ENCODE peak calls at places on chromosomes 1 and 21, in nine cellular contexts. One of them, this sample, is unnamed.
A peak's percentile ranks its signal among the peaks of the same experiment; 100 is the strongest.

GRCh38 chr1:41319803-41320711 is 41.2 kb upstream of the FOXO6 start:
- DNase-seq in stimulated activated CD4-positive, alpha-beta T cell treated with anti-CD3 and anti-CD28 coated beads, TNF-alpha, amount 100 ng/mL, for 4 hours: no peak
- DNase-seq in brain microvascular endothelial cell: no peak
- DNase-seq in dermis microvascular lymphatic vessel endothelial cell: no peak
- DNase-seq in lung: no peak
- DNase-seq in activated CD4-positive, alpha-beta T cell treated with anti-CD3 and anti-CD28 coated beads for 1 hour: no peak
- DNase-seq in dorsolateral prefrontal cortex: no peak
- DNase-seq in HTR-8/SVneo: no peak
- DNase-seq in hippocampal formation: no peak
- DNase-seq in this sample: no peak

GRCh38 chr1:240701412-240701811 is 89.5 kb upstream of the GREM2 start:
- DNase-seq in activated CD4-positive, alpha-beta T cell treated with anti-CD3 and anti-CD28 coated beads for 1 hour: no peak
- DNase-seq in brain microvascular endothelial cell: peak; percentile 53
- DNase-seq in dermis microvascular lymphatic vessel endothelial cell: no peak
- DNase-seq in stimulated activated CD4-positive, alpha-beta T cell treated with anti-CD3 and anti-CD28 coated beads, TNF-alpha, amount 100 ng/mL, for 4 hours: no peak
- DNase-seq in lung: no peak
- DNase-seq in dorsolateral prefrontal cortex: no peak
- DNase-seq in hippocampal formation: no peak
- DNase-seq in HTR-8/SVneo: peak; percentile 81
- DNase-seq in this sample: peak; percentile 74

GRCh38 chr1:5522605-5523145 is 469.6 kb downstream of the NPHP4 start:
- DNase-seq in dermis microvascular lymphatic vessel endothelial cell: no peak
- DNase-seq in lung: no peak
- DNase-seq in dorsolateral prefrontal cortex: no peak
- DNase-seq in HTR-8/SVneo: no peak
- DNase-seq in brain microvascular endothelial cell: no peak
- DNase-seq in activated CD4-positive, alpha-beta T cell treated with anti-CD3 and anti-CD28 coated beads for 1 hour: no peak
- DNase-seq in stimulated activated CD4-positive, alpha-beta T cell treated with anti-CD3 and anti-CD28 coated beads, TNF-alpha, amount 100 ng/mL, for 4 hours: no peak
- DNase-seq in hippocampal formation: no peak
- DNase-seq in this sample: no peak

GRCh38 chr1:210586785-210587184 is 258.1 kb downstream of the HHAT start:
- DNase-seq in lung: no peak
- DNase-seq in dorsolateral prefrontal cortex: peak; percentile 75
- DNase-seq in activated CD4-positive, alpha-beta T cell treated with anti-CD3 and anti-CD28 coated beads for 1 hour: no peak
- DNase-seq in dermis microvascular lymphatic vessel endothelial cell: no peak
- DNase-seq in brain microvascular endothelial cell: no peak
- DNase-seq in hippocampal formation: peak; percentile 69
- DNase-seq in HTR-8/SVneo: no peak
- DNase-seq in stimulated activated CD4-positive, alpha-beta T cell treated with anti-CD3 and anti-CD28 coated beads, TNF-alpha, amount 100 ng/mL, for 4 hours: no peak
- DNase-seq in this sample: no peak

GRCh38 chr1:93675272-93675671 is 6.4 kb downstream of the BCAR3 start:
- DNase-seq in hippocampal formation: no peak
- DNase-seq in stimulated activated CD4-positive, alpha-beta T cell treated with anti-CD3 and anti-CD28 coated beads, TNF-alpha, amount 100 ng/mL, for 4 hours: no peak
- DNase-seq in dorsolateral prefrontal cortex: no peak
- DNase-seq in HTR-8/SVneo: no peak
- DNase-seq in dermis microvascular lymphatic vessel endothelial cell: no peak
- DNase-seq in activated CD4-positive, alpha-beta T cell treated with anti-CD3 and anti-CD28 coated beads for 1 hour: no peak
- DNase-seq in brain microvascular endothelial cell: no peak
- DNase-seq in lung: no peak
- DNase-seq in this sample: no peak

GRCh38 chr1:242754061-242754648 is 229.7 kb upstream of the PLD5 start:
- DNase-seq in lung: no peak
- DNase-seq in activated CD4-positive, alpha-beta T cell treated with anti-CD3 and anti-CD28 coated beads for 1 hour: no peak
- DNase-seq in HTR-8/SVneo: no peak
- DNase-seq in dermis microvascular lymphatic vessel endothelial cell: no peak
- DNase-seq in brain microvascular endothelial cell: no peak
- DNase-seq in hippocampal formation: no peak
- DNase-seq in dorsolateral prefrontal cortex: no peak
- DNase-seq in stimulated activated CD4-positive, alpha-beta T cell treated with anti-CD3 and anti-CD28 coated beads, TNF-alpha, amount 100 ng/mL, for 4 hours: no peak
- DNase-seq in this sample: no peak

GRCh38 chr1:32900956-32901822 is at the start of gene TMEM54:
- DNase-seq in brain microvascular endothelial cell: no peak
- DNase-seq in dermis microvascular lymphatic vessel endothelial cell: peak; percentile 39
- DNase-seq in stimulated activated CD4-positive, alpha-beta T cell treated with anti-CD3 and anti-CD28 coated beads, TNF-alpha, amount 100 ng/mL, for 4 hours: no peak
- DNase-seq in hippocampal formation: no peak
- DNase-seq in dorsolateral prefrontal cortex: peak; percentile 26
- DNase-seq in lung: no peak
- DNase-seq in HTR-8/SVneo: no peak
- DNase-seq in activated CD4-positive, alpha-beta T cell treated with anti-CD3 and anti-CD28 coated beads for 1 hour: no peak
- DNase-seq in this sample: no peak

GRCh38 chr1:53127546-53127945 is 14.9 kb downstream of the SLC1A7 start:
- DNase-seq in lung: no peak
- DNase-seq in dorsolateral prefrontal cortex: no peak
- DNase-seq in dermis microvascular lymphatic vessel endothelial cell: no peak
- DNase-seq in brain microvascular endothelial cell: no peak
- DNase-seq in activated CD4-positive, alpha-beta T cell treated with anti-CD3 and anti-CD28 coated beads for 1 hour: no peak
- DNase-seq in stimulated activated CD4-positive, alpha-beta T cell treated with anti-CD3 and anti-CD28 coated beads, TNF-alpha, amount 100 ng/mL, for 4 hours: no peak
- DNase-seq in HTR-8/SVneo: no peak
- DNase-seq in hippocampal formation: no peak
- DNase-seq in this sample: no peak

GRCh38 chr1:8077602-8078001 is 51.5 kb upstream of the ERRFI1 start:
- DNase-seq in activated CD4-positive, alpha-beta T cell treated with anti-CD3 and anti-CD28 coated beads for 1 hour: no peak
- DNase-seq in dorsolateral prefrontal cortex: no peak
- DNase-seq in lung: no peak
- DNase-seq in stimulated activated CD4-positive, alpha-beta T cell treated with anti-CD3 and anti-CD28 coated beads, TNF-alpha, amount 100 ng/mL, for 4 hours: no peak
- DNase-seq in brain microvascular endothelial cell: no peak
- DNase-seq in hippocampal formation: no peak
- DNase-seq in dermis microvascular lymphatic vessel endothelial cell: no peak
- DNase-seq in HTR-8/SVneo: no peak
- DNase-seq in this sample: no peak

GRCh38 chr1:38578444-38578951 is 281.1 kb downstream of the RRAGC start:
- DNase-seq in stimulated activated CD4-positive, alpha-beta T cell treated with anti-CD3 and anti-CD28 coated beads, TNF-alpha, amount 100 ng/mL, for 4 hours: no peak
- DNase-seq in lung: peak; percentile 62
- DNase-seq in dorsolateral prefrontal cortex: no peak
- DNase-seq in hippocampal formation: no peak
- DNase-seq in brain microvascular endothelial cell: no peak
- DNase-seq in dermis microvascular lymphatic vessel endothelial cell: no peak
- DNase-seq in HTR-8/SVneo: no peak
- DNase-seq in activated CD4-positive, alpha-beta T cell treated with anti-CD3 and anti-CD28 coated beads for 1 hour: no peak
- DNase-seq in this sample: no peak

GRCh38 chr1:203286161-203286984 is 18.9 kb upstream of the BTG2 start:
- DNase-seq in dermis microvascular lymphatic vessel endothelial cell: no peak
- DNase-seq in activated CD4-positive, alpha-beta T cell treated with anti-CD3 and anti-CD28 coated beads for 1 hour: no peak
- DNase-seq in stimulated activated CD4-positive, alpha-beta T cell treated with anti-CD3 and anti-CD28 coated beads, TNF-alpha, amount 100 ng/mL, for 4 hours: no peak
- DNase-seq in hippocampal formation: peak; percentile 91
- DNase-seq in lung: no peak
- DNase-seq in brain microvascular endothelial cell: no peak
- DNase-seq in dorsolateral prefrontal cortex: peak; percentile 78
- DNase-seq in HTR-8/SVneo: no peak
- DNase-seq in this sample: no peak

GRCh38 chr1:147676306-147677085 is 6.2 kb upstream of the ACP6 start:
- DNase-seq in HTR-8/SVneo: no peak
- DNase-seq in lung: no peak
- DNase-seq in dorsolateral prefrontal cortex: no peak
- DNase-seq in stimulated activated CD4-positive, alpha-beta T cell treated with anti-CD3 and anti-CD28 coated beads, TNF-alpha, amount 100 ng/mL, for 4 hours: no peak
- DNase-seq in activated CD4-positive, alpha-beta T cell treated with anti-CD3 and anti-CD28 coated beads for 1 hour: no peak
- DNase-seq in dermis microvascular lymphatic vessel endothelial cell: peak; percentile 7
- DNase-seq in brain microvascular endothelial cell: peak; percentile 82
- DNase-seq in hippocampal formation: no peak
- DNase-seq in this sample: no peak

GRCh38 chr1:153465728-153466625 is 5.5 kb upstream of the S100A7 start:
- DNase-seq in brain microvascular endothelial cell: peak; percentile 7
- DNase-seq in activated CD4-positive, alpha-beta T cell treated with anti-CD3 and anti-CD28 coated beads for 1 hour: peak; percentile 37
- DNase-seq in hippocampal formation: no peak
- DNase-seq in stimulated activated CD4-positive, alpha-beta T cell treated with anti-CD3 and anti-CD28 coated beads, TNF-alpha, amount 100 ng/mL, for 4 hours: peak; percentile 44
- DNase-seq in dorsolateral prefrontal cortex: no peak
- DNase-seq in lung: peak; percentile 54
- DNase-seq in HTR-8/SVneo: peak; percentile 40
- DNase-seq in dermis microvascular lymphatic vessel endothelial cell: peak; percentile 21
- DNase-seq in this sample: no peak

GRCh38 chr1:11806307-11806936 is 431 bp downstream of the CLCN6 start:
- DNase-seq in hippocampal formation: peak; percentile 54
- DNase-seq in dermis microvascular lymphatic vessel endothelial cell: peak; percentile 35
- DNase-seq in brain microvascular endothelial cell: peak; percentile 27
- DNase-seq in stimulated activated CD4-positive, alpha-beta T cell treated with anti-CD3 and anti-CD28 coated beads, TNF-alpha, amount 100 ng/mL, for 4 hours: no peak
- DNase-seq in lung: no peak
- DNase-seq in HTR-8/SVneo: peak; percentile 49
- DNase-seq in dorsolateral prefrontal cortex: no peak
- DNase-seq in activated CD4-positive, alpha-beta T cell treated with anti-CD3 and anti-CD28 coated beads for 1 hour: no peak
- DNase-seq in this sample: no peak

GRCh38 chr1:172670316-172670715 is 11.4 kb downstream of the FASLG start:
- DNase-seq in hippocampal formation: no peak
- DNase-seq in lung: no peak
- DNase-seq in activated CD4-positive, alpha-beta T cell treated with anti-CD3 and anti-CD28 coated beads for 1 hour: no peak
- DNase-seq in dorsolateral prefrontal cortex: no peak
- DNase-seq in HTR-8/SVneo: no peak
- DNase-seq in dermis microvascular lymphatic vessel endothelial cell: no peak
- DNase-seq in stimulated activated CD4-positive, alpha-beta T cell treated with anti-CD3 and anti-CD28 coated beads, TNF-alpha, amount 100 ng/mL, for 4 hours: no peak
- DNase-seq in brain microvascular endothelial cell: no peak
- DNase-seq in this sample: no peak

GRCh38 chr1:206687251-206687914 is 2.7 kb downstream of the MAPKAPK2 start:
- DNase-seq in activated CD4-positive, alpha-beta T cell treated with anti-CD3 and anti-CD28 coated beads for 1 hour: no peak
- DNase-seq in dermis microvascular lymphatic vessel endothelial cell: no peak
- DNase-seq in HTR-8/SVneo: no peak
- DNase-seq in dorsolateral prefrontal cortex: no peak
- DNase-seq in stimulated activated CD4-positive, alpha-beta T cell treated with anti-CD3 and anti-CD28 coated beads, TNF-alpha, amount 100 ng/mL, for 4 hours: no peak
- DNase-seq in lung: no peak
- DNase-seq in hippocampal formation: no peak
- DNase-seq in brain microvascular endothelial cell: no peak
- DNase-seq in this sample: no peak

GRCh38 chr1:42434340-42434739 is 21.5 kb downstream of the ZMYND12 start:
- DNase-seq in hippocampal formation: no peak
- DNase-seq in dermis microvascular lymphatic vessel endothelial cell: no peak
- DNase-seq in stimulated activated CD4-positive, alpha-beta T cell treated with anti-CD3 and anti-CD28 coated beads, TNF-alpha, amount 100 ng/mL, for 4 hours: no peak
- DNase-seq in HTR-8/SVneo: no peak
- DNase-seq in brain microvascular endothelial cell: no peak
- DNase-seq in dorsolateral prefrontal cortex: no peak
- DNase-seq in activated CD4-positive, alpha-beta T cell treated with anti-CD3 and anti-CD28 coated beads for 1 hour: no peak
- DNase-seq in lung: no peak
- DNase-seq in this sample: no peak

GRCh38 chr21:43731891-43732711 is 13.2 kb downstream of the PDXK start:
- DNase-seq in dorsolateral prefrontal cortex: peak; percentile 42
- DNase-seq in lung: no peak
- DNase-seq in hippocampal formation: peak; percentile 31
- DNase-seq in activated CD4-positive, alpha-beta T cell treated with anti-CD3 and anti-CD28 coated beads for 1 hour: no peak
- DNase-seq in dermis microvascular lymphatic vessel endothelial cell: no peak
- DNase-seq in brain microvascular endothelial cell: no peak
- DNase-seq in HTR-8/SVneo: no peak
- DNase-seq in stimulated activated CD4-positive, alpha-beta T cell treated with anti-CD3 and anti-CD28 coated beads, TNF-alpha, amount 100 ng/mL, for 4 hours: no peak
- DNase-seq in this sample: no peak

GRCh38 chr1:177010246-177010825 is 154.2 kb downstream of the ASTN1 start:
- DNase-seq in stimulated activated CD4-positive, alpha-beta T cell treated with anti-CD3 and anti-CD28 coated beads, TNF-alpha, amount 100 ng/mL, for 4 hours: no peak
- DNase-seq in hippocampal formation: no peak
- DNase-seq in activated CD4-positive, alpha-beta T cell treated with anti-CD3 and anti-CD28 coated beads for 1 hour: no peak
- DNase-seq in HTR-8/SVneo: no peak
- DNase-seq in brain microvascular endothelial cell: no peak
- DNase-seq in dermis microvascular lymphatic vessel endothelial cell: no peak
- DNase-seq in dorsolateral prefrontal cortex: no peak
- DNase-seq in lung: no peak
- DNase-seq in this sample: no peak

GRCh38 chr21:38323721-38324591 is 67.2 kb downstream of the KCNJ15 start:
- DNase-seq in brain microvascular endothelial cell: peak; percentile 75
- DNase-seq in dorsolateral prefrontal cortex: no peak
- DNase-seq in HTR-8/SVneo: peak; percentile 48
- DNase-seq in stimulated activated CD4-positive, alpha-beta T cell treated with anti-CD3 and anti-CD28 coated beads, TNF-alpha, amount 100 ng/mL, for 4 hours: no peak
- DNase-seq in hippocampal formation: no peak
- DNase-seq in lung: no peak
- DNase-seq in dermis microvascular lymphatic vessel endothelial cell: peak; percentile 49
- DNase-seq in activated CD4-positive, alpha-beta T cell treated with anti-CD3 and anti-CD28 coated beads for 1 hour: no peak
- DNase-seq in this sample: peak; percentile 96

GRCh38 chr1:71695820-71696219 is 586.5 kb downstream of the NEGR1 start:
- DNase-seq in stimulated activated CD4-positive, alpha-beta T cell treated with anti-CD3 and anti-CD28 coated beads, TNF-alpha, amount 100 ng/mL, for 4 hours: no peak
- DNase-seq in dorsolateral prefrontal cortex: no peak
- DNase-seq in lung: no peak
- DNase-seq in dermis microvascular lymphatic vessel endothelial cell: no peak
- DNase-seq in activated CD4-positive, alpha-beta T cell treated with anti-CD3 and anti-CD28 coated beads for 1 hour: no peak
- DNase-seq in HTR-8/SVneo: no peak
- DNase-seq in hippocampal formation: no peak
- DNase-seq in brain microvascular endothelial cell: no peak
- DNase-seq in this sample: no peak

GRCh38 chr1:225653463-225654276 is 747 bp upstream of the ENAH start:
- DNase-seq in lung: peak; percentile 53
- DNase-seq in stimulated activated CD4-positive, alpha-beta T cell treated with anti-CD3 and anti-CD28 coated beads, TNF-alpha, amount 100 ng/mL, for 4 hours: no peak
- DNase-seq in hippocampal formation: peak; percentile 66
- DNase-seq in dermis microvascular lymphatic vessel endothelial cell: peak; percentile 78
- DNase-seq in dorsolateral prefrontal cortex: peak; percentile 78
- DNase-seq in activated CD4-positive, alpha-beta T cell treated with anti-CD3 and anti-CD28 coated beads for 1 hour: no peak
- DNase-seq in HTR-8/SVneo: peak; percentile 34
- DNase-seq in brain microvascular endothelial cell: peak; percentile 80
- DNase-seq in this sample: no peak

GRCh38 chr1:228749765-228750164 is 14.5 kb downstream of the RHOU start:
- DNase-seq in dorsolateral prefrontal cortex: no peak
- DNase-seq in brain microvascular endothelial cell: no peak
- DNase-seq in lung: no peak
- DNase-seq in HTR-8/SVneo: no peak
- DNase-seq in hippocampal formation: no peak
- DNase-seq in activated CD4-positive, alpha-beta T cell treated with anti-CD3 and anti-CD28 coated beads for 1 hour: no peak
- DNase-seq in stimulated activated CD4-positive, alpha-beta T cell treated with anti-CD3 and anti-CD28 coated beads, TNF-alpha, amount 100 ng/mL, for 4 hours: no peak
- DNase-seq in dermis microvascular lymphatic vessel endothelial cell: no peak
- DNase-seq in this sample: no peak

GRCh38 chr1:77888071-77888428 is 374 bp upstream of the NEXN start:
- DNase-seq in activated CD4-positive, alpha-beta T cell treated with anti-CD3 and anti-CD28 coated beads for 1 hour: no peak
- DNase-seq in stimulated activated CD4-positive, alpha-beta T cell treated with anti-CD3 and anti-CD28 coated beads, TNF-alpha, amount 100 ng/mL, for 4 hours: no peak
- DNase-seq in brain microvascular endothelial cell: peak; percentile 53
- DNase-seq in dorsolateral prefrontal cortex: no peak
- DNase-seq in hippocampal formation: no peak
- DNase-seq in lung: peak; percentile 32
- DNase-seq in dermis microvascular lymphatic vessel endothelial cell: peak; percentile 62
- DNase-seq in HTR-8/SVneo: peak; percentile 32
- DNase-seq in this sample: peak; percentile 21

GRCh38 chr1:22639286-22639685 is 2.9 kb downstream of the C1QA start:
- DNase-seq in brain microvascular endothelial cell: peak; percentile 52
- DNase-seq in HTR-8/SVneo: no peak
- DNase-seq in activated CD4-positive, alpha-beta T cell treated with anti-CD3 and anti-CD28 coated beads for 1 hour: no peak
- DNase-seq in hippocampal formation: no peak
- DNase-seq in stimulated activated CD4-positive, alpha-beta T cell treated with anti-CD3 and anti-CD28 coated beads, TNF-alpha, amount 100 ng/mL, for 4 hours: no peak
- DNase-seq in lung: no peak
- DNase-seq in dorsolateral prefrontal cortex: no peak
- DNase-seq in dermis microvascular lymphatic vessel endothelial cell: peak; percentile 29
- DNase-seq in this sample: peak; percentile 6

GRCh38 chr21:42818328-42818749 is 61.0 kb downstream of the WDR4 start:
- DNase-seq in HTR-8/SVneo: no peak
- DNase-seq in brain microvascular endothelial cell: peak; percentile 41
- DNase-seq in lung: peak; percentile 63
- DNase-seq in dermis microvascular lymphatic vessel endothelial cell: peak; percentile 69
- DNase-seq in stimulated activated CD4-positive, alpha-beta T cell treated with anti-CD3 and anti-CD28 coated beads, TNF-alpha, amount 100 ng/mL, for 4 hours: no peak
- DNase-seq in activated CD4-positive, alpha-beta T cell treated with anti-CD3 and anti-CD28 coated beads for 1 hour: peak; percentile 46
- DNase-seq in dorsolateral prefrontal cortex: no peak
- DNase-seq in hippocampal formation: no peak
- DNase-seq in this sample: no peak

GRCh38 chr1:155609515-155610256 is at the start of gene MSTO1:
- DNase-seq in HTR-8/SVneo: peak; percentile 82
- DNase-seq in stimulated activated CD4-positive, alpha-beta T cell treated with anti-CD3 and anti-CD28 coated beads, TNF-alpha, amount 100 ng/mL, for 4 hours: peak; percentile 98
- DNase-seq in dorsolateral prefrontal cortex: peak; percentile 98
- DNase-seq in lung: peak; percentile 97
- DNase-seq in brain microvascular endothelial cell: peak; percentile 99
- DNase-seq in hippocampal formation: peak; percentile 95
- DNase-seq in dermis microvascular lymphatic vessel endothelial cell: peak; percentile 99
- DNase-seq in activated CD4-positive, alpha-beta T cell treated with anti-CD3 and anti-CD28 coated beads for 1 hour: peak; percentile 89
- DNase-seq in this sample: peak; percentile 81

GRCh38 chr21:45974073-45975016 is 7.2 kb upstream of the COL6A1 start:
- DNase-seq in HTR-8/SVneo: peak; percentile 64
- DNase-seq in dorsolateral prefrontal cortex: no peak
- DNase-seq in activated CD4-positive, alpha-beta T cell treated with anti-CD3 and anti-CD28 coated beads for 1 hour: no peak
- DNase-seq in brain microvascular endothelial cell: peak; percentile 44
- DNase-seq in hippocampal formation: no peak
- DNase-seq in lung: no peak
- DNase-seq in dermis microvascular lymphatic vessel endothelial cell: peak; percentile 49
- DNase-seq in stimulated activated CD4-positive, alpha-beta T cell treated with anti-CD3 and anti-CD28 coated beads, TNF-alpha, amount 100 ng/mL, for 4 hours: no peak
- DNase-seq in this sample: no peak

GRCh38 chr1:154567386-154568164 is at the start of gene CHRNB2:
- DNase-seq in activated CD4-positive, alpha-beta T cell treated with anti-CD3 and anti-CD28 coated beads for 1 hour: peak; percentile 53
- DNase-seq in dorsolateral prefrontal cortex: peak; percentile 69
- DNase-seq in lung: peak; percentile 61
- DNase-seq in brain microvascular endothelial cell: no peak
- DNase-seq in HTR-8/SVneo: peak; percentile 58
- DNase-seq in hippocampal formation: no peak
- DNase-seq in stimulated activated CD4-positive, alpha-beta T cell treated with anti-CD3 and anti-CD28 coated beads, TNF-alpha, amount 100 ng/mL, for 4 hours: peak; percentile 52
- DNase-seq in dermis microvascular lymphatic vessel endothelial cell: peak; percentile 49
- DNase-seq in this sample: no peak

GRCh38 chr1:243287652-243288051 is 31.8 kb downstream of the SDCCAG8 start:
- DNase-seq in stimulated activated CD4-positive, alpha-beta T cell treated with anti-CD3 and anti-CD28 coated beads, TNF-alpha, amount 100 ng/mL, for 4 hours: no peak
- DNase-seq in dorsolateral prefrontal cortex: no peak
- DNase-seq in HTR-8/SVneo: no peak
- DNase-seq in lung: no peak
- DNase-seq in hippocampal formation: peak; percentile 29
- DNase-seq in dermis microvascular lymphatic vessel endothelial cell: peak; percentile 96
- DNase-seq in activated CD4-positive, alpha-beta T cell treated with anti-CD3 and anti-CD28 coated beads for 1 hour: no peak
- DNase-seq in brain microvascular endothelial cell: peak; percentile 69
- DNase-seq in this sample: peak; percentile 55

GRCh38 chr1:1230656-1231399 is 973 bp downstream of the SDF4 start:
- DNase-seq in hippocampal formation: no peak
- DNase-seq in lung: no peak
- DNase-seq in brain microvascular endothelial cell: peak; percentile 75
- DNase-seq in HTR-8/SVneo: peak; percentile 34
- DNase-seq in activated CD4-positive, alpha-beta T cell treated with anti-CD3 and anti-CD28 coated beads for 1 hour: no peak
- DNase-seq in dorsolateral prefrontal cortex: no peak
- DNase-seq in dermis microvascular lymphatic vessel endothelial cell: peak; percentile 77
- DNase-seq in stimulated activated CD4-positive, alpha-beta T cell treated with anti-CD3 and anti-CD28 coated beads, TNF-alpha, amount 100 ng/mL, for 4 hours: no peak
- DNase-seq in this sample: no peak